ENCODE peak calls at places on chromosomes 12 and 14, in four cellular contexts. H is ascending aorta, T is astrocyte of the spinal cord, Y is uterus. P is an unnamed sample.

GRCh38 chr12:21434704-21435103 is 2.8 kb upstream of the PYROXD1 start:
- DNase-seq in Y (no peak), H (no peak), T (no peak), P (no peak)

GRCh38 chr12:108565976-108566375 is 3.6 kb downstream of the ISCU start:
- DNase-seq in T (peak), H (peak), Y (peak), P (peak)

GRCh38 chr12:124866883-124867232 is 3.2 kb upstream of the SCARB1 start:
- DNase-seq in Y (no peak), T (no peak), H (no peak), P (no peak)

GRCh38 chr12:59036341-59036740 is 116.0 kb upstream of the LRIG3 start:
- DNase-seq in H (no peak), T (no peak), Y (no peak), P (no peak)

GRCh38 chr14:53356361-53357150 is 203.4 kb upstream of the DDHD1 start:
- DNase-seq in Y (no peak), H (no peak), T (no peak), P (no peak)

GRCh38 chr12:38515912-38516311 is 199.3 kb downstream of the ALG10B start:
- DNase-seq in T (no peak), Y (no peak), H (no peak), P (no peak)

GRCh38 chr12:111410229-111411186 is 4.8 kb downstream of the SH2B3 start:
- DNase-seq in T (peak), Y (no peak), H (no peak), P (no peak)

GRCh38 chr14:77615231-77616132 is 955 bp downstream of the SPTLC2 start:
- DNase-seq in T (peak), H (no peak), Y (no peak), P (no peak)

GRCh38 chr14:47541652-47542051 is 133.8 kb downstream of the MDGA2 start:
- DNase-seq in T (no peak), Y (no peak), H (no peak), P (no peak)

GRCh38 chr14:41609704-41610183 is 3.1 kb downstream of the LRFN5 start:
- DNase-seq in H (no peak), T (peak), Y (peak), P (peak)

GRCh38 chr14:101134161-101134631 is 230.7 kb upstream of the RTL1 start:
- DNase-seq in T (peak), H (no peak), Y (no peak), P (no peak)

GRCh38 chr12:76942276-76942675 is 63.5 kb upstream of the CSRP2 start:
- DNase-seq in H (no peak), Y (no peak), T (peak), P (no peak)

GRCh38 chr12:52836042-52836466 is 1.9 kb upstream of the KRT79 start:
- DNase-seq in H (no peak), Y (no peak), T (peak), P (peak)

GRCh38 chr12:12839886-12840285 is 26.7 kb downstream of the DDX47 start:
- DNase-seq in H (peak), T (peak), Y (no peak), P (peak)

GRCh38 chr12:65756956-65757511 is 67.2 kb upstream of the HMGA2 start:
- DNase-seq in Y (no peak), T (peak), H (no peak), P (no peak)

GRCh38 chr12:112965643-112966042 is 12.7 kb upstream of the OAS2 start:
- DNase-seq in T (no peak), Y (no peak), H (no peak), P (no peak)

GRCh38 chr12:132561784-132562156 is 48.6 kb downstream of the LRCOL1 start:
- DNase-seq in H (no peak), Y (no peak), T (no peak), P (no peak)

GRCh38 chr12:94240171-94240570 is 91.8 kb downstream of the PLXNC1 start:
- DNase-seq in T (no peak), Y (no peak), H (no peak), P (no peak)
- H3K4me3 ChIP-seq in T (no peak), Y (no peak), H (no peak), P (no peak)

DNA sequence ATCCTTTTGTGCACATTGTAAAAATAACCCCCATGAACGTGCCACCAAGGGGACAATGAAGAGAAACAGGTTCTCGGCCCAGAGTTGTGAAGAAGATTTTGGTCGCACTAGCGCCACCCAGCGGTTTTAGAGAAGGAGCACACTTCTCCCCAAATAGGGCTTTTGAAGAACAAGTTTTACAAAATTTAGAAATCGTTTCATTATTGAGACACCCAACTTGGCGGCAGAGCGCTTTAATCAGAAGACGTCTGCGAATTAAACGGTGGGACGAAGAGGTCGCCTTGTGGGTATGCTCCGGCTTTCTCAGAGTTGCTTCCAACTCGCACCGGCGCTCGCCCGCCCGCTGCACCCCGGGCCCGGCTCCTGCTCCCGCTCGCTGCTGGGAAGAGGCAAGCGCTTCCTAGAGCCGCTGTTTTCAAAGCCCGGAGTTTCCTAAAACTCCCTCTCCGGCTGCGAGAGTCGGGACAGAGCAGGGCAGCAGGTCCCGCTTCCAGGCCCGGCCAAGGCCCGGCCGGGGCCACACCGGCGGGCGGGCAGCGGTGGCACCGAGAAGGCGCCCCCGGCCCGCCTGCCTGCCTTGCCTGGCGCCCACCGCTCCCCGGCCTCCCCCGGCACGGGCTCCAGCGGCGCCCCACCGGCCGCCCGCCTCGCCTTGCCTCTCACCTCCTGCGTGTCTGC is 672 bp downstream of the FOXA1 start:
- DNase-seq in Y (no peak), T (peak), H (no peak), P (peak)
- H3K4me3 ChIP-seq in Y (peak), T (peak), H (peak), P (peak)

GRCh38 chr14:93337884-93338283 is 5.0 kb upstream of the BTBD7 start:
- DNase-seq in H (no peak), Y (no peak), T (no peak), P (no peak)
- H3K4me3 ChIP-seq in H (no peak), Y (no peak), T (no peak), P (no peak)

GRCh38 chr14:31897581-31898186 is 179.4 kb upstream of the ARHGAP5 start:
- DNase-seq in Y (no peak), H (no peak), T (no peak), P (no peak)

GRCh38 chr14:31894351-31894750 is 182.8 kb upstream of the ARHGAP5 start:
- DNase-seq in T (no peak), Y (no peak), H (no peak), P (no peak)

GRCh38 chr14:31893156-31893813 is 183.8 kb upstream of the ARHGAP5 start:
- DNase-seq in H (no peak), Y (no peak), T (no peak), P (no peak)

GRCh38 chr14:31898835-31899528 is 178.1 kb upstream of the ARHGAP5 start:
- DNase-seq in Y (no peak), H (no peak), T (no peak), P (no peak)

DNA sequence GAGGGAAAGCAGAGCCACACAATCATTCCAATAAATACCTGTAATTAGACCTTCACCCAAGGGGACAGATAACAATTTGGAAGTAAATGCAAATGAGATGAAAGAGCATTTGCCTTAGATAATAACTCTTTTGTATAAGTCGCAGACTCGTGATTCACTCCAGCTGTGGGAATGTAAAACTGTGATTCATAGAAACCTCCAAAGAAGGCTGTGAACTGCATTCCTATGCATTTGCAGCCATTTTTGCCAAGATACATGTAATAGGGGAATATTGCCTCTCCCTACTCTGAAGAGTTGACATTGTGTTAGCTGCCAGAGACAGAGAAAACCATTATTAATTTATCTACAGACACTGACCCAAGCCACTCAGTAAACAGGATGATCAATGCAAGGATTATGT is 181.9 kb upstream of the ARHGAP5 start:
- DNase-seq in Y (no peak), T (peak), H (no peak), P (peak)
- H3K4me3 ChIP-seq in Y (no peak), T (no peak), H (no peak), P (no peak)